ENCODE peak calls at places on chromosome 11, in eight cellular contexts. F, H, D, Q, B, Y, G and X are unnamed samples.
A peak's percentile ranks its signal among the peaks of the same experiment; 100 is the strongest.

GRCh38 chr11:30583505-30584280 is 2.5 kb downstream of the MPPED2 start:
- DNase-seq in F (peak; percentile 20), H (no peak), D (no peak), Q (peak; percentile 27), B (peak; percentile 34), Y (no peak), G (peak; percentile 8), X (no peak)

GRCh38 chr11:73942030-73942429 is 8.8 kb upstream of the DNAJB13 start:
- DNase-seq in F (no peak), H (peak; percentile 91), D (no peak), Q (no peak), B (no peak), Y (no peak), G (no peak), X (no peak)

GRCh38 chr11:702731-703461 is 3.1 kb upstream of the EPS8L2 start:
- DNase-seq in F (no peak), H (peak; percentile 43), D (no peak), Q (no peak), B (no peak), Y (no peak), G (no peak), X (no peak)

GRCh38 chr11:9030601-9031000 is 26.8 kb upstream of the NRIP3 start:
- DNase-seq in F (no peak), H (peak; percentile 21), D (peak; percentile 5), Q (no peak), B (no peak), Y (no peak), G (no peak), X (peak; percentile 25)

GRCh38 chr11:93905384-93905783 is 55.0 kb upstream of the VSTM5 start:
- DNase-seq in F (no peak), H (no peak), D (no peak), Q (no peak), B (no peak), Y (peak; percentile 23), G (no peak), X (no peak)

GRCh38 chr11:95584589-95584988 is 205.0 kb downstream of the FAM76B start:
- DNase-seq in F (no peak), H (no peak), D (no peak), Q (no peak), B (no peak), Y (no peak), G (no peak), X (no peak)

GRCh38 chr11:8249482-8249881 is 14.2 kb downstream of the LMO1 start:
- DNase-seq in F (no peak), H (no peak), D (no peak), Q (no peak), B (no peak), Y (no peak), G (no peak), X (no peak)

GRCh38 chr11:107370390-107370789 is 87.2 kb downstream of the CWF19L2 start:
- DNase-seq in F (no peak), H (peak; percentile 47), D (no peak), Q (no peak), B (no peak), Y (no peak), G (no peak), X (no peak)

GRCh38 chr11:7605544-7605943 is 67.8 kb downstream of the CYB5R2 start:
- DNase-seq in F (no peak), H (peak; percentile 97), D (no peak), Q (no peak), B (no peak), Y (no peak), G (no peak), X (no peak)

GRCh38 chr11:30585067-30585891 is 874 bp downstream of the MPPED2 start:
- DNase-seq in F (peak; percentile 37), H (no peak), D (no peak), Q (peak; percentile 25), B (peak; percentile 72), Y (no peak), G (peak; percentile 46), X (peak; percentile 88)

GRCh38 chr11:64218628-64219353 is 7.2 kb downstream of the TRPT1 start:
- DNase-seq in F (no peak), H (no peak), D (no peak), Q (no peak), B (no peak), Y (no peak), G (no peak), X (no peak)

GRCh38 chr11:67404515-67405195 is 772 bp downstream of the TBC1D10C start:
- DNase-seq in F (no peak), H (no peak), D (no peak), Q (no peak), B (no peak), Y (no peak), G (no peak), X (no peak)

GRCh38 chr11:73396985-73397384 is 20.8 kb downstream of the RELT start:
- DNase-seq in F (no peak), H (no peak), D (no peak), Q (peak; percentile 14), B (no peak), Y (no peak), G (no peak), X (no peak)

GRCh38 chr11:34948721-34949120 is 32.3 kb downstream of the PDHX start:
- DNase-seq in F (no peak), H (no peak), D (no peak), Q (no peak), B (no peak), Y (no peak), G (no peak), X (peak; percentile 27)

GRCh38 chr11:68146010-68146540 is 24.9 kb upstream of the CHKA start:
- DNase-seq in F (peak; percentile 88), H (peak; percentile 65), D (no peak), Q (peak; percentile 93), B (peak; percentile 32), Y (no peak), G (no peak), X (peak; percentile 88)

GRCh38 chr11:110092577-110093406 is at the start of gene ZC3H12C:
- DNase-seq in F (peak; percentile 81), H (peak; percentile 91), D (peak; percentile 53), Q (peak; percentile 85), B (peak; percentile 91), Y (peak; percentile 87), G (peak; percentile 77), X (peak; percentile 97)

GRCh38 chr11:134398079-134398444 is 14.0 kb downstream of the B3GAT1 start:
- DNase-seq in F (no peak), H (no peak), D (no peak), Q (no peak), B (peak; percentile 83), Y (no peak), G (no peak), X (no peak)

GRCh38 chr11:84722583-84723108 is 904.5 kb downstream of the DLG2 start:
- DNase-seq in F (no peak), H (no peak), D (peak; percentile 47), Q (no peak), B (peak; percentile 36), Y (no peak), G (no peak), X (no peak)

GRCh38 chr11:8728566-8728965 is 46.0 kb downstream of the RPL27A start:
- DNase-seq in F (no peak), H (no peak), D (no peak), Q (no peak), B (no peak), Y (no peak), G (no peak), X (no peak)

GRCh38 chr11:84819561-84819960 is 807.6 kb downstream of the DLG2 start:
- DNase-seq in F (no peak), H (no peak), D (no peak), Q (no peak), B (no peak), Y (no peak), G (no peak), X (no peak)

GRCh38 chr11:61533401-61533800 is 24.9 kb downstream of the LRRC10B start:
- DNase-seq in F (no peak), H (no peak), D (no peak), Q (no peak), B (no peak), Y (no peak), G (no peak), X (no peak)

GRCh38 chr11:75273331-75273988 is 32.9 kb downstream of the TPBGL start:
- DNase-seq in F (no peak), H (no peak), D (no peak), Q (no peak), B (no peak), Y (no peak), G (no peak), X (peak; percentile 63)

GRCh38 chr11:9656864-9657263 is 7.0 kb upstream of the SWAP70 start:
- DNase-seq in F (no peak), H (peak; percentile 40), D (no peak), Q (no peak), B (no peak), Y (no peak), G (no peak), X (no peak)

GRCh38 chr11:7019500-7020182 is 505 bp downstream of the ZNF214 start:
- DNase-seq in F (peak; percentile 25), H (no peak), D (no peak), Q (peak; percentile 33), B (peak; percentile 49), Y (no peak), G (peak; percentile 51), X (no peak)

GRCh38 chr11:71563401-71563800 is 2.0 kb upstream of the KRTAP5-10 start:
- DNase-seq in F (no peak), H (peak; percentile 81), D (peak; percentile 78), Q (no peak), B (peak; percentile 0), Y (no peak), G (peak; percentile 59), X (no peak)

GRCh38 chr11:28461846-28462245 is 353.7 kb downstream of the METTL15 start:
- DNase-seq in F (no peak), H (no peak), D (no peak), Q (no peak), B (no peak), Y (no peak), G (no peak), X (no peak)

GRCh38 chr11:10506013-10506370 is 35.0 kb downstream of the RNF141 start:
- DNase-seq in F (no peak), H (no peak), D (no peak), Q (no peak), B (no peak), Y (no peak), G (no peak), X (no peak)

GRCh38 chr11:79205786-79206185 is 235.0 kb downstream of the TENM4 start:
- DNase-seq in F (no peak), H (no peak), D (no peak), Q (no peak), B (no peak), Y (no peak), G (no peak), X (no peak)

GRCh38 chr11:96396637-96397036 is 6.8 kb downstream of the JRKL start:
- DNase-seq in F (no peak), H (no peak), D (no peak), Q (no peak), B (no peak), Y (no peak), G (no peak), X (no peak)

GRCh38 chr11:65915821-65916251 is 3.0 kb downstream of the C11orf68 start:
- DNase-seq in F (peak; percentile 71), H (peak; percentile 97), D (peak; percentile 62), Q (peak; percentile 88), B (peak; percentile 35), Y (peak; percentile 94), G (no peak), X (peak; percentile 98)